ENCODE peak calls at places on chromosome 9, in five cellular contexts. U is IMR-90, V is K562, W is SK-N-SH, F is GM12878. K is an unnamed sample.

GRCh38 chr9:133207021-133207531 is 2.0 kb downstream of the OBP2B start:
- DNase-seq in F (no peak), U (no peak), V (no peak), W (no peak), K (no peak)

GRCh38 chr9:129139233-129139992 is 28.2 kb downstream of the PTPA start:
- DNase-seq in V (peak), U (peak), W (peak), F (peak), K (peak)

GRCh38 chr9:128340691-128341434 is 536 bp downstream of the SLC27A4 start:
- DNase-seq in F (no peak), U (no peak), W (peak), V (no peak), K (peak)

GRCh38 chr9:125460346-125460745 is 198.7 kb downstream of the GAPVD1 start:
- DNase-seq in U (peak), W (no peak), V (no peak), F (no peak), K (no peak)

GRCh38 chr9:32579706-32580331 is 6.9 kb upstream of the NDUFB6 start:
- DNase-seq in F (no peak), U (peak), V (peak), W (peak), K (peak)

GRCh38 chr9:16155878-16156277 is 603.0 kb downstream of the CCDC171 start:
- DNase-seq in V (no peak), W (peak), U (no peak), F (no peak), K (no peak)

GRCh38 chr9:78316151-78316892 is 19.4 kb downstream of the PSAT1 start:
- DNase-seq in U (no peak), W (no peak), F (no peak), V (no peak), K (no peak)

GRCh38 chr9:102514541-102514940 is 480.6 kb upstream of the CYLC2 start:
- DNase-seq in V (no peak), W (no peak), U (no peak), F (no peak), K (no peak)

GRCh38 chr9:98596486-98596885 is 112.2 kb downstream of the GABBR2 start:
- DNase-seq in W (no peak), V (no peak), F (no peak), U (no peak), K (no peak)

GRCh38 chr9:135739271-135740220 is 37.6 kb downstream of the KCNT1 start:
- DNase-seq in W (no peak), V (no peak), U (no peak), F (no peak), K (peak)

GRCh38 chr9:15696979-15697378 is 144.1 kb downstream of the CCDC171 start:
- DNase-seq in W (no peak), V (no peak), U (peak), F (no peak), K (no peak)

GRCh38 chr9:77583366-77583626 is 64.8 kb downstream of the GNA14 start:
- DNase-seq in F (no peak), W (no peak), U (no peak), V (no peak), K (no peak)

GRCh38 chr9:136907011-136907914 is 20.9 kb downstream of the TRAF2 start:
- DNase-seq in V (no peak), F (no peak), U (no peak), W (no peak), K (no peak)

DNA sequence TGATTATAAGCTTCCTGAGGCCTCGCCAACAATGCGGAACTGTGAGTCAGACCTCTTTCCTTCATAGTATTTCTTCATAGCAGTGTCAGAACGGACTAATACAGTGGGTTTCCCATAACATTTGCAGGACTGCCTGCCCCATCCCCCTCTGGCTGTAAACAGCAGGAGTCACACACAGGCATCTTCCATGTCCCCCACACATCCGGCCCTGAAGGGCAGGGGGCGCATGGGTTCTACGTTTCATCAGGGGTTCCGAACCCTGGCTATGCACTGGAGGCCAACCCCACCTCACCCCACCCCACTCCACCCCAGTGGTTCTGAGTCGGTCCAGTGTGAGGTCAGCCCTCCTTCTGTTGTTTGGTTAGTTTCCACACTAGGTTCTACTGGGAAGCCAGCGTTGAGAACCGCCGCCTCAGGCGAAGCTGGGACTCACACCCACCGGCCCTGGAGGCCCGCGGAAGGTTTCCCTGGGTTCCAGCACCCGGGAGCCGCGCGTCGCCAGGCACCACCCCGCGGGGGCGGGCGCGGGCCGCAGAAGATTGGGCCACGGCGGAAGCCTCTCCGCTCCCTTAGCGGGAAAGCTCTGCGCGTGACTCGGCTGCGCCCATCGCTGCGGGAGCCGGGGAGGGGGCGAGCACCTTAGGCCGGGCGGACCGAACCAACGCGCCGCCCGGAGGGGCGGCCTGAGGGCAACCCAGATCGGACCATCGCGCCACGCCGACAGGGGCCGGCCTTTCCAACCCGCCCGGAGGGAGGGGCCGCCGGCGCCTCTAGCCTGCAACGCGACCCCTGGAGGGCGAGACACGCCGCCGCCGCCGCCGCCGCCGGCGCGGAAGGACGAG is at the start of gene RUSC2:
- DNase-seq in V (peak), F (no peak), W (peak), U (peak), K (peak)
- TF ChIP-seq RCOR1 in V (no peak), F (no peak), W (no peak), U (peak), K (no peak)

GRCh38 chr9:86926130-86926529 is 21.2 kb downstream of the GAS1 start:
- DNase-seq in W (no peak), F (no peak), U (peak), V (no peak), K (no peak)
- H3K4me3 ChIP-seq in W (no peak), F (no peak), U (no peak), V (no peak), K (no peak)

GRCh38 chr9:86072393-86073016 is 26.9 kb downstream of the GOLM1 start:
- DNase-seq in W (no peak), F (no peak), U (peak), V (no peak), K (no peak)

GRCh38 chr9:86078731-86079130 is 20.6 kb downstream of the GOLM1 start:
- DNase-seq in W (no peak), F (no peak), V (no peak), U (no peak), K (no peak)

GRCh38 chr9:86073839-86074238 is 25.5 kb downstream of the GOLM1 start:
- DNase-seq in F (no peak), U (no peak), V (no peak), W (no peak), K (no peak)

GRCh38 chr9:86077286-86077685 is 22.1 kb downstream of the GOLM1 start:
- DNase-seq in V (no peak), U (no peak), W (no peak), F (no peak), K (no peak)

GRCh38 chr9:86075132-86075807 is 24.1 kb downstream of the GOLM1 start:
- DNase-seq in U (peak), W (no peak), F (no peak), V (no peak), K (no peak)
- TF ChIP-seq RCOR1 in U (no peak), W (no peak), F (no peak), V (no peak), K (no peak)

GRCh38 chr9:38018230-38018963 is 50.6 kb downstream of the SHB start:
- DNase-seq in F (no peak), W (peak), U (no peak), V (no peak), K (no peak)
- H3K4me3 ChIP-seq in F (no peak), W (peak), U (no peak), V (no peak), K (peak)

DNA sequence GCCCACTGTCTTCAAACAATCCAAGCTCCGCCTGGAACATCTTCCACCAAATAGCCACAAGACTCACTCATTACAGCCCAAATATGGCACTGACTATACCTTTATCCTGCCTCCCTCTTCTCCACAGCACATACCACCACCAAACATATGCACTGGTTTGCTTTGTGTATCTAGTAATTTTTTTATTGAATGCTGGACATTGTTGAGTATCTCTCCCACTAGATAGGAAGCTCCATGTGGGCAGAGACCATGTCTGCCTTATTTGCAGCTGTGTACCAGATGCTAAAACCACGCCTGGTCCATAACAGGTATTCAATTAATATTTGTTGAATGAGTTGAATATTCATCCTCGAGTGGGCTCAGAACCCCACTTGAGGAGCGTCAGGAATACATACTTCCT is 67.2 kb upstream of the FUBP3 start:
- DNase-seq in F (no peak), U (no peak), V (no peak), W (no peak), K (no peak)
- TF ChIP-seq RCOR1 in F (no peak), U (no peak), V (no peak), W (no peak), K (no peak)

GRCh38 chr9:108444400-108445358 is 411.1 kb downstream of the ACTL7B start:
- DNase-seq in V (no peak), U (peak), W (no peak), F (no peak), K (no peak)
- H3K4me3 ChIP-seq in V (no peak), U (peak), W (peak), F (no peak), K (no peak)

GRCh38 chr9:132008871-132009812 is 70.5 kb downstream of the MED27 start:
- DNase-seq in F (no peak), W (no peak), V (no peak), U (no peak), K (peak)
- TF ChIP-seq RCOR1 in F (no peak), W (no peak), V (no peak), U (no peak), K (no peak)

DNA sequence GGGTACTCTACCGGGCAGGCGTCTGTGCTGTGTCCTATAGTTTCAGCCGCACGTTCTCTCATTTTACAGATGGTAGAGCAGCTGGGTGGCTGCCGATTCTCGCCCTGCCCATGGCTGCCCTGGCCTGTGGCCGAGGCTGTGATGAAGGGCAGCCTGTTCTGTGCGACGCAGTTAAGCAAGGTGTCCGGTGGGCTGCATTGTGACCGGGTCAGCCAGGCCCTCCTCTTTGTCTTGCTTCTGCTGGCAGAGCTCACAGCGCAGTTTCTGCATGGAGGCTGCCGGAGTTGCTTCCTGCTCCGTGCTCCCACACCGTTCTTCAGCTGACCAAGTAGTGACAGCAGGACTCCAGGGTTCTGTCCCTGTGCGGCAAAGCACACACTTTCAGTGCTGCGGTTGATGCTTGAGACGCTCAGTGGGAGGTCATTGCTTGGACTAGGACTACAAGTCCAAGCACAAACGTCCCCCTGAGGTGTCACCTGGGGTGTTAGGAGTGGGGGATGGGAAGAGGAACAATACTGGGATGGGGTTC is 58.0 kb downstream of the GADD45G start:
- DNase-seq in U (no peak), V (no peak), W (no peak), F (no peak), K (no peak)
- H3K4me3 ChIP-seq in U (no peak), V (no peak), W (no peak), F (no peak), K (no peak)

GRCh38 chr9:93082841-93083411 is 13.1 kb upstream of the CARD19 start:
- DNase-seq in U (no peak), F (no peak), V (no peak), W (peak), K (no peak)
- TF ChIP-seq RCOR1 in U (no peak), F (no peak), V (no peak), W (no peak), K (no peak)

K was measured in A549.